ENCODE peak calls at places on chromosome 6, in four cellular contexts. One of them, this sample, is unnamed.

GRCh38 chr6:157841211-157841840 is 18.3 kb downstream of the SNX9 start:
- DNase-seq in CD8-positive, alpha-beta T cell: no peak
- DNase-seq in left ventricle myocardium inferior: no peak
- DNase-seq in fibroblast of villous mesenchyme: no peak
- DNase-seq in this sample: no peak

GRCh38 chr6:70377372-70377771 is 35.9 kb upstream of the FAM135A start:
- DNase-seq in left ventricle myocardium inferior: no peak
- DNase-seq in fibroblast of villous mesenchyme: no peak
- DNase-seq in CD8-positive, alpha-beta T cell: no peak
- DNase-seq in this sample: no peak

GRCh38 chr6:156655267-156655918 is 121.8 kb upstream of the ARID1B start:
- DNase-seq in left ventricle myocardium inferior: no peak
- DNase-seq in CD8-positive, alpha-beta T cell: no peak
- DNase-seq in fibroblast of villous mesenchyme: no peak
- DNase-seq in this sample: no peak

GRCh38 chr6:135183532-135184440 is 2.7 kb downstream of the MYB start:
- DNase-seq in left ventricle myocardium inferior: no peak
- DNase-seq in fibroblast of villous mesenchyme: peak; percentile 43
- DNase-seq in CD8-positive, alpha-beta T cell: peak; percentile 75
- DNase-seq in this sample: peak; percentile 64

GRCh38 chr6:24935753-24936152 is at the start of gene RIPOR2:
- DNase-seq in CD8-positive, alpha-beta T cell: peak; percentile 81
- DNase-seq in left ventricle myocardium inferior: peak; percentile 33
- DNase-seq in fibroblast of villous mesenchyme: no peak
- DNase-seq in this sample: peak; percentile 23

GRCh38 chr6:46895930-46896329 is 25.8 kb downstream of the ADGRF5 start:
- DNase-seq in fibroblast of villous mesenchyme: no peak
- DNase-seq in left ventricle myocardium inferior: no peak
- DNase-seq in CD8-positive, alpha-beta T cell: no peak
- DNase-seq in this sample: no peak

GRCh38 chr6:45427632-45428031 is 49.9 kb upstream of the SUPT3H start:
- DNase-seq in fibroblast of villous mesenchyme: no peak
- DNase-seq in left ventricle myocardium inferior: no peak
- DNase-seq in CD8-positive, alpha-beta T cell: no peak
- DNase-seq in this sample: no peak

GRCh38 chr6:36469946-36470345 is 27.1 kb downstream of the KCTD20 start:
- DNase-seq in left ventricle myocardium inferior: no peak
- DNase-seq in fibroblast of villous mesenchyme: no peak
- DNase-seq in CD8-positive, alpha-beta T cell: no peak
- DNase-seq in this sample: no peak

GRCh38 chr6:154993026-154993425 is 2.1 kb upstream of the TIAM2 start:
- DNase-seq in fibroblast of villous mesenchyme: peak; percentile 71
- DNase-seq in left ventricle myocardium inferior: no peak
- DNase-seq in CD8-positive, alpha-beta T cell: no peak
- DNase-seq in this sample: no peak

GRCh38 chr6:80553071-80553740 is 446.7 kb downstream of the BCKDHB start:
- DNase-seq in fibroblast of villous mesenchyme: no peak
- DNase-seq in CD8-positive, alpha-beta T cell: no peak
- DNase-seq in left ventricle myocardium inferior: no peak
- DNase-seq in this sample: no peak

GRCh38 chr6:132298344-132298949 is 102.8 kb downstream of the MOXD1 start:
- DNase-seq in CD8-positive, alpha-beta T cell: peak; percentile 25
- DNase-seq in left ventricle myocardium inferior: no peak
- DNase-seq in fibroblast of villous mesenchyme: peak; percentile 62
- DNase-seq in this sample: peak; percentile 72

GRCh38 chr6:163797313-163797712 is 382.8 kb downstream of the QKI start:
- DNase-seq in left ventricle myocardium inferior: no peak
- DNase-seq in fibroblast of villous mesenchyme: no peak
- DNase-seq in CD8-positive, alpha-beta T cell: no peak
- DNase-seq in this sample: no peak

GRCh38 chr6:89145461-89145961 is 344 bp upstream of the PM20D2 start:
- DNase-seq in fibroblast of villous mesenchyme: peak; percentile 37
- DNase-seq in CD8-positive, alpha-beta T cell: no peak
- DNase-seq in left ventricle myocardium inferior: no peak
- DNase-seq in this sample: peak; percentile 29

GRCh38 chr6:162726997-162727346 is 594 bp downstream of the PRKN start:
- DNase-seq in fibroblast of villous mesenchyme: no peak
- DNase-seq in CD8-positive, alpha-beta T cell: no peak
- DNase-seq in left ventricle myocardium inferior: no peak
- DNase-seq in this sample: peak; percentile 3

GRCh38 chr6:88633782-88634181 is 329.6 kb downstream of the RNGTT start:
- DNase-seq in left ventricle myocardium inferior: no peak
- DNase-seq in CD8-positive, alpha-beta T cell: no peak
- DNase-seq in fibroblast of villous mesenchyme: no peak
- DNase-seq in this sample: no peak

GRCh38 chr6:1105833-1106400 is 206.0 kb upstream of the FOXQ1 start:
- DNase-seq in left ventricle myocardium inferior: no peak
- DNase-seq in fibroblast of villous mesenchyme: no peak
- DNase-seq in CD8-positive, alpha-beta T cell: no peak
- DNase-seq in this sample: no peak

GRCh38 chr6:38065734-38066133 is 246.2 kb downstream of the ZFAND3 start:
- DNase-seq in fibroblast of villous mesenchyme: no peak
- DNase-seq in left ventricle myocardium inferior: no peak
- DNase-seq in CD8-positive, alpha-beta T cell: no peak
- DNase-seq in this sample: no peak

GRCh38 chr6:166419268-166419667 is 36.5 kb upstream of the MPC1 start:
- DNase-seq in left ventricle myocardium inferior: no peak
- DNase-seq in fibroblast of villous mesenchyme: peak; percentile 49
- DNase-seq in CD8-positive, alpha-beta T cell: peak; percentile 69
- DNase-seq in this sample: peak; percentile 35

GRCh38 chr6:137210903-137211302 is 8.3 kb downstream of the IFNGR1 start:
- DNase-seq in fibroblast of villous mesenchyme: no peak
- DNase-seq in CD8-positive, alpha-beta T cell: no peak
- DNase-seq in left ventricle myocardium inferior: no peak
- DNase-seq in this sample: peak; percentile 68

GRCh38 chr6:45477785-45478184 is 100.1 kb upstream of the SUPT3H start:
- DNase-seq in fibroblast of villous mesenchyme: no peak
- DNase-seq in CD8-positive, alpha-beta T cell: no peak
- DNase-seq in left ventricle myocardium inferior: no peak
- DNase-seq in this sample: no peak

GRCh38 chr6:88166493-88166900 is 350 bp upstream of the CNR1 start:
- DNase-seq in left ventricle myocardium inferior: no peak
- DNase-seq in fibroblast of villous mesenchyme: no peak
- DNase-seq in CD8-positive, alpha-beta T cell: no peak
- DNase-seq in this sample: peak; percentile 34

GRCh38 chr6:26250806-26251075 is 114.3 kb upstream of the BTN3A2 start:
- DNase-seq in fibroblast of villous mesenchyme: no peak
- DNase-seq in CD8-positive, alpha-beta T cell: peak; percentile 49
- DNase-seq in left ventricle myocardium inferior: no peak
- DNase-seq in this sample: no peak

GRCh38 chr6:36676142-36677058 is 2.1 kb upstream of the CDKN1A start:
- DNase-seq in fibroblast of villous mesenchyme: peak; percentile 59
- DNase-seq in left ventricle myocardium inferior: no peak
- DNase-seq in CD8-positive, alpha-beta T cell: no peak
- DNase-seq in this sample: no peak

GRCh38 chr6:77038801-77039200 is 424.5 kb downstream of the HTR1B start:
- DNase-seq in CD8-positive, alpha-beta T cell: no peak
- DNase-seq in fibroblast of villous mesenchyme: peak; percentile 50
- DNase-seq in left ventricle myocardium inferior: no peak
- DNase-seq in this sample: peak; percentile 34

GRCh38 chr6:88349511-88349910 is 183.4 kb upstream of the CNR1 start:
- DNase-seq in CD8-positive, alpha-beta T cell: no peak
- DNase-seq in left ventricle myocardium inferior: no peak
- DNase-seq in fibroblast of villous mesenchyme: peak; percentile 21
- DNase-seq in this sample: peak; percentile 93

GRCh38 chr6:42698217-42698616 is 24.2 kb downstream of the PRPH2 start:
- DNase-seq in fibroblast of villous mesenchyme: no peak
- DNase-seq in CD8-positive, alpha-beta T cell: no peak
- DNase-seq in left ventricle myocardium inferior: no peak
- DNase-seq in this sample: no peak

GRCh38 chr6:1027109-1027794 is 284.6 kb upstream of the FOXQ1 start:
- DNase-seq in fibroblast of villous mesenchyme: peak; percentile 57
- DNase-seq in left ventricle myocardium inferior: no peak
- DNase-seq in CD8-positive, alpha-beta T cell: no peak
- DNase-seq in this sample: no peak

GRCh38 chr6:40550096-40550731 is 37.0 kb downstream of the LRFN2 start:
- DNase-seq in left ventricle myocardium inferior: no peak
- DNase-seq in CD8-positive, alpha-beta T cell: peak; percentile 14
- DNase-seq in fibroblast of villous mesenchyme: peak; percentile 50
- DNase-seq in this sample: peak; percentile 66

GRCh38 chr6:33822575-33823395 is 19.0 kb upstream of the MLN start:
- DNase-seq in fibroblast of villous mesenchyme: no peak
- DNase-seq in left ventricle myocardium inferior: no peak
- DNase-seq in CD8-positive, alpha-beta T cell: no peak
- DNase-seq in this sample: peak; percentile 14

GRCh38 chr6:36944650-36945049 is 9.9 kb upstream of the PI16 start:
- DNase-seq in fibroblast of villous mesenchyme: no peak
- DNase-seq in left ventricle myocardium inferior: no peak
- DNase-seq in CD8-positive, alpha-beta T cell: no peak
- DNase-seq in this sample: no peak

GRCh38 chr6:5115168-5115567 is 30.0 kb downstream of the PPP1R3G start:
- DNase-seq in left ventricle myocardium inferior: peak; percentile 34
- DNase-seq in fibroblast of villous mesenchyme: peak; percentile 39
- DNase-seq in CD8-positive, alpha-beta T cell: no peak
- DNase-seq in this sample: peak; percentile 40

GRCh38 chr6:108592371-108593337 is 31.9 kb downstream of the FOXO3 start:
- DNase-seq in CD8-positive, alpha-beta T cell: peak; percentile 53
- DNase-seq in left ventricle myocardium inferior: no peak
- DNase-seq in fibroblast of villous mesenchyme: peak; percentile 78
- DNase-seq in this sample: peak; percentile 55

GRCh38 chr6:114936060-114936459 is 593.2 kb upstream of the HS3ST5 start:
- DNase-seq in left ventricle myocardium inferior: no peak
- DNase-seq in fibroblast of villous mesenchyme: no peak
- DNase-seq in CD8-positive, alpha-beta T cell: no peak
- DNase-seq in this sample: no peak

GRCh38 chr6:138250513-138251247 is 32.4 kb upstream of the PBOV1 start:
- DNase-seq in fibroblast of villous mesenchyme: peak; percentile 44
- DNase-seq in left ventricle myocardium inferior: peak; percentile 17
- DNase-seq in CD8-positive, alpha-beta T cell: no peak
- DNase-seq in this sample: peak; percentile 94

GRCh38 chr6:170293411-170293844 is 2.5 kb upstream of the DLL1 start:
- DNase-seq in left ventricle myocardium inferior: no peak
- DNase-seq in fibroblast of villous mesenchyme: no peak
- DNase-seq in CD8-positive, alpha-beta T cell: no peak
- DNase-seq in this sample: no peak

GRCh38 chr6:170291271-170292110 is 613 bp upstream of the DLL1 start:
- DNase-seq in fibroblast of villous mesenchyme: peak; percentile 33
- DNase-seq in CD8-positive, alpha-beta T cell: peak; percentile 55
- DNase-seq in left ventricle myocardium inferior: peak; percentile 78
- DNase-seq in this sample: no peak

GRCh38 chr6:170290306-170291128 is at the start of gene DLL1:
- DNase-seq in left ventricle myocardium inferior: peak; percentile 60
- DNase-seq in fibroblast of villous mesenchyme: peak; percentile 55
- DNase-seq in CD8-positive, alpha-beta T cell: peak; percentile 42
- DNase-seq in this sample: peak; percentile 44

GRCh38 chr6:170292778-170293164 is 1.9 kb upstream of the DLL1 start:
- DNase-seq in left ventricle myocardium inferior: no peak
- DNase-seq in CD8-positive, alpha-beta T cell: no peak
- DNase-seq in fibroblast of villous mesenchyme: peak; percentile 27
- DNase-seq in this sample: no peak

GRCh38 chr6:170292111-170292777 is 1.4 kb upstream of the DLL1 start:
- DNase-seq in CD8-positive, alpha-beta T cell: no peak
- DNase-seq in left ventricle myocardium inferior: no peak
- DNase-seq in fibroblast of villous mesenchyme: no peak
- DNase-seq in this sample: no peak
- H3K4me3 ChIP-seq in CD8-positive, alpha-beta T cell: peak overlapping the region; percentile 55
- H3K4me3 ChIP-seq in left ventricle myocardium inferior: peak overlapping the region; percentile 90
- H3K4me3 ChIP-seq in fibroblast of villous mesenchyme: no peak overlapping the region
- H3K4me3 ChIP-seq in this sample: no peak overlapping the region

GRCh38 chr6:151440930-151441329 is 11.0 kb downstream of the RMND1 start:
- DNase-seq in left ventricle myocardium inferior: no peak
- DNase-seq in fibroblast of villous mesenchyme: peak; percentile 61
- DNase-seq in CD8-positive, alpha-beta T cell: no peak
- DNase-seq in this sample: peak; percentile 67
- TF ChIP-seq CTCF in left ventricle myocardium inferior: peak; percentile 53
- TF ChIP-seq CTCF in fibroblast of villous mesenchyme: peak; percentile 45
- TF ChIP-seq CTCF in CD8-positive, alpha-beta T cell: peak; percentile 69
- TF ChIP-seq CTCF in this sample: peak; percentile 50

DNA sequence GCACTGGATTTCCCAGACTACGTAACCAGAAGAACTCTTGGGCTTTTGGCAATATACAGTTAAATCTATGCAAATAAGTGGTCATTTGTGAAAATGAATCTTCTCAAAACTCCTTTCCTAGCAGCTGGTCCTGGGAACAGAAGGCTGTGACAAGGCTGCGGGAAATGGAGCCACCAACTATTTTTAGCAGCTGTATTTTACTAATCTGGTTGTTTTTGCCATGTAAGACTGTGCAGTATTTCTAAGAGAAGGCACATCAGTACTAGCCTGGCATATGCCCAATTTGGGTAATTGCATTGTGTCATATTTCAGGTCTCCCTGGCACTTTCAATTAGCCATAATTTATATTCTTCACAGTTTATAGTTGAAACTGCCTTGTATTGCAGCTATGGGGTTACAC is 109.5 kb downstream of the MANEA start:
- DNase-seq in left ventricle myocardium inferior: no peak
- DNase-seq in CD8-positive, alpha-beta T cell: no peak
- DNase-seq in fibroblast of villous mesenchyme: no peak
- DNase-seq in this sample: no peak
- H3K4me3 ChIP-seq in left ventricle myocardium inferior: no peak overlapping the region
- H3K4me3 ChIP-seq in CD8-positive, alpha-beta T cell: no peak overlapping the region
- H3K4me3 ChIP-seq in fibroblast of villous mesenchyme: no peak overlapping the region
- H3K4me3 ChIP-seq in this sample: no peak overlapping the region

GRCh38 chr6:97501875-97502274 is 218.9 kb upstream of the MMS22L start:
- DNase-seq in fibroblast of villous mesenchyme: no peak
- DNase-seq in left ventricle myocardium inferior: no peak
- DNase-seq in CD8-positive, alpha-beta T cell: no peak
- DNase-seq in this sample: no peak

DNA sequence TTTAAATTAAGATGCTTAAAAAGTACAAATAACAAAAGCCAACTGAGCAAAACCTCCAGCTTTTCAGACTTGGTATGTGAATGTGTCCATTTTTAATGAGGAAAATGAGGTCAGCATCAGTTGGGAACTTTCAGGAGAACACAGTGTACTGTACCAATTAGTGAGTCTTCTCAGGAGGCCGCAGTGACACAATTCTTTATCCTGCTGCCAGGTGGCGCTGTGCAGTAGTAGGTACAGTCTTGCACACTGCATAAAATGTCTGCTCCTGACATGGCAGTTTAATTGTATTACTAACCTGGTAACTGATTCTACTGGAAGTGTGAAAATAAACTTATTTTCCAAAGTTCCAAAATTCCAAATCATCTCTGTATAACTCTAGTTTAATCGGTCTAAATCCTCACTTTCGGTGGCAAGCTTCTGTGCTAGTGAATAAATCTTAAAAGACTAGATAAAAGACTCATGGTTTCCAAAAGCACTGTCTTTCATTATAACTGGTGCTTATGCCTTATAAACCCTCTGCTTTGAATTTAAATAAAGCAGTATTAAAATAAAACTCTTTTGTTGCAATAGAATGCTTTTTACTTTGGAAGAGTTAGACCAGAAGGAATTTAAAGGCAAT is 214.8 kb upstream of the MMS22L start:
- DNase-seq in left ventricle myocardium inferior: peak; percentile 53
- DNase-seq in fibroblast of villous mesenchyme: peak; percentile 64
- DNase-seq in CD8-positive, alpha-beta T cell: peak; percentile 57
- DNase-seq in this sample: peak; percentile 82
- TF ChIP-seq CTCF in left ventricle myocardium inferior: peak; percentile 86
- TF ChIP-seq CTCF in fibroblast of villous mesenchyme: peak; percentile 85
- TF ChIP-seq CTCF in CD8-positive, alpha-beta T cell: peak; percentile 84
- TF ChIP-seq CTCF in this sample: peak; percentile 76

GRCh38 chr6:119346450-119346849 is 3.1 kb downstream of the MAN1A1 start:
- DNase-seq in left ventricle myocardium inferior: no peak
- DNase-seq in CD8-positive, alpha-beta T cell: no peak
- DNase-seq in fibroblast of villous mesenchyme: peak; percentile 56
- DNase-seq in this sample: no peak
- H3K4me3 ChIP-seq in left ventricle myocardium inferior: peak overlapping the region; percentile 94
- H3K4me3 ChIP-seq in CD8-positive, alpha-beta T cell: no peak overlapping the region
- H3K4me3 ChIP-seq in fibroblast of villous mesenchyme: peak overlapping the region; percentile 97
- H3K4me3 ChIP-seq in this sample: no peak overlapping the region

GRCh38 chr6:32154514-32155161 is 697 bp downstream of the PPT2 start:
- DNase-seq in CD8-positive, alpha-beta T cell: peak; percentile 67
- DNase-seq in fibroblast of villous mesenchyme: peak; percentile 78
- DNase-seq in left ventricle myocardium inferior: peak; percentile 45
- DNase-seq in this sample: peak; percentile 66
- TF ChIP-seq CTCF in CD8-positive, alpha-beta T cell: peak; percentile 53
- TF ChIP-seq CTCF in fibroblast of villous mesenchyme: peak; percentile 63
- TF ChIP-seq CTCF in left ventricle myocardium inferior: peak; percentile 63
- TF ChIP-seq CTCF in this sample: peak; percentile 44